ENCODE peak calls at places on chromosomes 1 and 21, in nine cellular contexts. One of them, this sample, is unnamed.

GRCh38 chr1:20281801-20282200 is 8.9 kb upstream of the VWA5B1 start:
- DNase-seq in neuronal stem cell: no peak
- DNase-seq in fibroblast of lung: peak
- DNase-seq in A549: peak
- DNase-seq in astrocyte: peak
- DNase-seq in GM23248: peak
- DNase-seq in kidney: no peak
- DNase-seq in CD4-positive, alpha-beta T cell: no peak
- DNase-seq in body of pancreas: no peak
- DNase-seq in this sample: no peak

GRCh38 chr1:155301342-155301841 is at the start of gene PKLR:
- DNase-seq in neuronal stem cell: no peak
- DNase-seq in fibroblast of lung: no peak
- DNase-seq in A549: no peak
- DNase-seq in astrocyte: no peak
- DNase-seq in GM23248: no peak
- DNase-seq in kidney: no peak
- DNase-seq in CD4-positive, alpha-beta T cell: no peak
- DNase-seq in body of pancreas: no peak
- DNase-seq in this sample: no peak

GRCh38 chr21:14687277-14687642 is 141.1 kb upstream of the SAMSN1 start:
- DNase-seq in neuronal stem cell: no peak
- DNase-seq in fibroblast of lung: no peak
- DNase-seq in A549: no peak
- DNase-seq in astrocyte: no peak
- DNase-seq in GM23248: peak
- DNase-seq in kidney: no peak
- DNase-seq in CD4-positive, alpha-beta T cell: no peak
- DNase-seq in body of pancreas: no peak
- DNase-seq in this sample: no peak

GRCh38 chr1:195804547-195804946 is 803.7 kb downstream of the KCNT2 start:
- DNase-seq in neuronal stem cell: no peak
- DNase-seq in fibroblast of lung: no peak
- DNase-seq in A549: no peak
- DNase-seq in astrocyte: no peak
- DNase-seq in GM23248: peak
- DNase-seq in kidney: no peak
- DNase-seq in CD4-positive, alpha-beta T cell: no peak
- DNase-seq in body of pancreas: no peak
- DNase-seq in this sample: no peak

GRCh38 chr1:164707868-164708331 is 148.9 kb downstream of the PBX1 start:
- DNase-seq in neuronal stem cell: no peak
- DNase-seq in fibroblast of lung: peak
- DNase-seq in A549: peak
- DNase-seq in astrocyte: peak
- DNase-seq in GM23248: peak
- DNase-seq in kidney: no peak
- DNase-seq in CD4-positive, alpha-beta T cell: no peak
- DNase-seq in body of pancreas: peak
- DNase-seq in this sample: no peak

GRCh38 chr1:182604128-182604834 is at the start of gene RGS16:
- DNase-seq in neuronal stem cell: peak
- DNase-seq in fibroblast of lung: peak
- DNase-seq in A549: peak
- DNase-seq in astrocyte: peak
- DNase-seq in GM23248: peak
- DNase-seq in kidney: peak
- DNase-seq in CD4-positive, alpha-beta T cell: peak
- DNase-seq in body of pancreas: peak
- DNase-seq in this sample: peak

GRCh38 chr1:248822148-248823032 is 3.3 kb downstream of the SH3BP5L start:
- DNase-seq in neuronal stem cell: no peak
- DNase-seq in fibroblast of lung: no peak
- DNase-seq in A549: no peak
- DNase-seq in astrocyte: peak
- DNase-seq in GM23248: no peak
- DNase-seq in kidney: no peak
- DNase-seq in CD4-positive, alpha-beta T cell: no peak
- DNase-seq in body of pancreas: peak
- DNase-seq in this sample: no peak

GRCh38 chr1:194755241-194755953 is 1569.0 kb upstream of the B3GALT2 start:
- DNase-seq in neuronal stem cell: no peak
- DNase-seq in fibroblast of lung: peak
- DNase-seq in A549: no peak
- DNase-seq in astrocyte: peak
- DNase-seq in GM23248: no peak
- DNase-seq in kidney: no peak
- DNase-seq in CD4-positive, alpha-beta T cell: no peak
- DNase-seq in body of pancreas: no peak
- DNase-seq in this sample: no peak

GRCh38 chr1:200058341-200058740 is 30.8 kb downstream of the NR5A2 start:
- DNase-seq in neuronal stem cell: no peak
- DNase-seq in fibroblast of lung: no peak
- DNase-seq in A549: no peak
- DNase-seq in astrocyte: no peak
- DNase-seq in GM23248: no peak
- DNase-seq in kidney: no peak
- DNase-seq in CD4-positive, alpha-beta T cell: no peak
- DNase-seq in body of pancreas: peak
- DNase-seq in this sample: no peak

GRCh38 chr1:225425211-225425786 is 2.5 kb downstream of the LBR start:
- DNase-seq in neuronal stem cell: no peak
- DNase-seq in fibroblast of lung: peak
- DNase-seq in A549: no peak
- DNase-seq in astrocyte: peak
- DNase-seq in GM23248: peak
- DNase-seq in kidney: no peak
- DNase-seq in CD4-positive, alpha-beta T cell: no peak
- DNase-seq in body of pancreas: no peak
- DNase-seq in this sample: no peak

GRCh38 chr1:244778356-244778755 is 57.1 kb upstream of the COX20 start:
- DNase-seq in neuronal stem cell: no peak
- DNase-seq in fibroblast of lung: peak
- DNase-seq in A549: no peak
- DNase-seq in astrocyte: peak
- DNase-seq in GM23248: peak
- DNase-seq in kidney: no peak
- DNase-seq in CD4-positive, alpha-beta T cell: no peak
- DNase-seq in body of pancreas: no peak
- DNase-seq in this sample: no peak

GRCh38 chr1:56095924-56096655 is 483.3 kb downstream of the PLPP3 start:
- DNase-seq in neuronal stem cell: no peak
- DNase-seq in fibroblast of lung: peak
- DNase-seq in A549: no peak
- DNase-seq in astrocyte: peak
- DNase-seq in GM23248: peak
- DNase-seq in kidney: no peak
- DNase-seq in CD4-positive, alpha-beta T cell: no peak
- DNase-seq in body of pancreas: no peak
- DNase-seq in this sample: no peak

GRCh38 chr1:107058245-107059032 is 2.0 kb downstream of the PRMT6 start:
- DNase-seq in neuronal stem cell: no peak
- DNase-seq in fibroblast of lung: peak
- DNase-seq in A549: no peak
- DNase-seq in astrocyte: no peak
- DNase-seq in GM23248: no peak
- DNase-seq in kidney: no peak
- DNase-seq in CD4-positive, alpha-beta T cell: no peak
- DNase-seq in body of pancreas: no peak
- DNase-seq in this sample: no peak

GRCh38 chr1:167663002-167663772 is 33.2 kb downstream of the RCSD1 start:
- DNase-seq in neuronal stem cell: no peak
- DNase-seq in fibroblast of lung: peak
- DNase-seq in A549: peak
- DNase-seq in astrocyte: no peak
- DNase-seq in GM23248: peak
- DNase-seq in kidney: peak
- DNase-seq in CD4-positive, alpha-beta T cell: no peak
- DNase-seq in body of pancreas: no peak
- DNase-seq in this sample: no peak

GRCh38 chr1:168081373-168082007 is 55.2 kb downstream of the GPR161 start:
- DNase-seq in neuronal stem cell: no peak
- DNase-seq in fibroblast of lung: peak
- DNase-seq in A549: no peak
- DNase-seq in astrocyte: peak
- DNase-seq in GM23248: peak
- DNase-seq in kidney: no peak
- DNase-seq in CD4-positive, alpha-beta T cell: no peak
- DNase-seq in body of pancreas: no peak
- DNase-seq in this sample: no peak

GRCh38 chr1:110450928-110451327 is at the start of gene PROK1:
- DNase-seq in neuronal stem cell: no peak
- DNase-seq in fibroblast of lung: no peak
- DNase-seq in A549: no peak
- DNase-seq in astrocyte: no peak
- DNase-seq in GM23248: no peak
- DNase-seq in kidney: peak
- DNase-seq in CD4-positive, alpha-beta T cell: no peak
- DNase-seq in body of pancreas: no peak
- DNase-seq in this sample: no peak
- H3K27ac ChIP-seq in neuronal stem cell: no peak
- H3K27ac ChIP-seq in fibroblast of lung: no peak
- H3K27ac ChIP-seq in A549: no peak
- H3K27ac ChIP-seq in astrocyte: no peak
- H3K27ac ChIP-seq in GM23248: no peak
- H3K27ac ChIP-seq in kidney: no peak
- H3K27ac ChIP-seq in CD4-positive, alpha-beta T cell: no peak
- H3K27ac ChIP-seq in body of pancreas: no peak
- H3K27ac ChIP-seq in this sample: no peak

GRCh38 chr21:41753001-41753725 is 13.7 kb downstream of the RIPK4 start:
- DNase-seq in neuronal stem cell: no peak
- DNase-seq in fibroblast of lung: no peak
- DNase-seq in A549: no peak
- DNase-seq in astrocyte: no peak
- DNase-seq in GM23248: no peak
- DNase-seq in kidney: no peak
- DNase-seq in CD4-positive, alpha-beta T cell: no peak
- DNase-seq in body of pancreas: no peak
- DNase-seq in this sample: no peak

GRCh38 chr21:41750532-41751151 is 16.2 kb downstream of the RIPK4 start:
- DNase-seq in neuronal stem cell: no peak
- DNase-seq in fibroblast of lung: no peak
- DNase-seq in A549: no peak
- DNase-seq in astrocyte: no peak
- DNase-seq in GM23248: peak
- DNase-seq in kidney: peak
- DNase-seq in CD4-positive, alpha-beta T cell: no peak
- DNase-seq in body of pancreas: no peak
- DNase-seq in this sample: no peak

GRCh38 chr21:41750051-41750450 is 16.8 kb downstream of the RIPK4 start:
- DNase-seq in neuronal stem cell: no peak
- DNase-seq in fibroblast of lung: no peak
- DNase-seq in A549: no peak
- DNase-seq in astrocyte: no peak
- DNase-seq in GM23248: peak
- DNase-seq in kidney: no peak
- DNase-seq in CD4-positive, alpha-beta T cell: no peak
- DNase-seq in body of pancreas: no peak
- DNase-seq in this sample: no peak

GRCh38 chr21:41752231-41752681 is 14.6 kb downstream of the RIPK4 start:
- DNase-seq in neuronal stem cell: no peak
- DNase-seq in fibroblast of lung: peak
- DNase-seq in A549: no peak
- DNase-seq in astrocyte: peak
- DNase-seq in GM23248: peak
- DNase-seq in kidney: peak
- DNase-seq in CD4-positive, alpha-beta T cell: no peak
- DNase-seq in body of pancreas: no peak
- DNase-seq in this sample: no peak

GRCh38 chr21:41751621-41752020 is 15.2 kb downstream of the RIPK4 start:
- DNase-seq in neuronal stem cell: no peak
- DNase-seq in fibroblast of lung: no peak
- DNase-seq in A549: no peak
- DNase-seq in astrocyte: no peak
- DNase-seq in GM23248: no peak
- DNase-seq in kidney: peak
- DNase-seq in CD4-positive, alpha-beta T cell: no peak
- DNase-seq in body of pancreas: no peak
- DNase-seq in this sample: no peak
- H3K27ac ChIP-seq in neuronal stem cell: no peak
- H3K27ac ChIP-seq in fibroblast of lung: peak
- H3K27ac ChIP-seq in A549: peak
- H3K27ac ChIP-seq in astrocyte: no peak
- H3K27ac ChIP-seq in GM23248: peak
- H3K27ac ChIP-seq in kidney: peak
- H3K27ac ChIP-seq in CD4-positive, alpha-beta T cell: no peak
- H3K27ac ChIP-seq in body of pancreas: no peak
- H3K27ac ChIP-seq in this sample: no peak

GRCh38 chr1:9257851-9258250 is 23.3 kb downstream of the H6PD start:
- DNase-seq in neuronal stem cell: no peak
- DNase-seq in fibroblast of lung: no peak
- DNase-seq in A549: no peak
- DNase-seq in astrocyte: no peak
- DNase-seq in GM23248: no peak
- DNase-seq in kidney: peak
- DNase-seq in CD4-positive, alpha-beta T cell: no peak
- DNase-seq in body of pancreas: no peak
- DNase-seq in this sample: no peak
- H3K27ac ChIP-seq in neuronal stem cell: no peak
- H3K27ac ChIP-seq in fibroblast of lung: no peak
- H3K27ac ChIP-seq in A549: no peak
- H3K27ac ChIP-seq in astrocyte: no peak
- H3K27ac ChIP-seq in GM23248: no peak
- H3K27ac ChIP-seq in kidney: no peak
- H3K27ac ChIP-seq in CD4-positive, alpha-beta T cell: no peak
- H3K27ac ChIP-seq in body of pancreas: no peak
- H3K27ac ChIP-seq in this sample: no peak

GRCh38 chr1:151830055-151830454 is 1.5 kb downstream of the RORC start:
- DNase-seq in neuronal stem cell: no peak
- DNase-seq in fibroblast of lung: no peak
- DNase-seq in A549: no peak
- DNase-seq in astrocyte: no peak
- DNase-seq in GM23248: no peak
- DNase-seq in kidney: no peak
- DNase-seq in CD4-positive, alpha-beta T cell: no peak
- DNase-seq in body of pancreas: no peak
- DNase-seq in this sample: no peak

GRCh38 chr1:151831256-151831591 is 378 bp downstream of the RORC start:
- DNase-seq in neuronal stem cell: no peak
- DNase-seq in fibroblast of lung: no peak
- DNase-seq in A549: no peak
- DNase-seq in astrocyte: no peak
- DNase-seq in GM23248: no peak
- DNase-seq in kidney: no peak
- DNase-seq in CD4-positive, alpha-beta T cell: no peak
- DNase-seq in body of pancreas: no peak
- DNase-seq in this sample: no peak

GRCh38 chr1:151827853-151828252 is 3.7 kb downstream of the RORC start:
- DNase-seq in neuronal stem cell: no peak
- DNase-seq in fibroblast of lung: no peak
- DNase-seq in A549: no peak
- DNase-seq in astrocyte: no peak
- DNase-seq in GM23248: no peak
- DNase-seq in kidney: no peak
- DNase-seq in CD4-positive, alpha-beta T cell: no peak
- DNase-seq in body of pancreas: no peak
- DNase-seq in this sample: no peak

GRCh38 chr1:151829352-151830046 is 2.1 kb downstream of the RORC start:
- DNase-seq in neuronal stem cell: no peak
- DNase-seq in fibroblast of lung: no peak
- DNase-seq in A549: no peak
- DNase-seq in astrocyte: no peak
- DNase-seq in GM23248: no peak
- DNase-seq in kidney: no peak
- DNase-seq in CD4-positive, alpha-beta T cell: no peak
- DNase-seq in body of pancreas: no peak
- DNase-seq in this sample: no peak

GRCh38 chr1:151828931-151829330 is 2.7 kb downstream of the RORC start:
- DNase-seq in neuronal stem cell: peak
- DNase-seq in fibroblast of lung: no peak
- DNase-seq in A549: no peak
- DNase-seq in astrocyte: peak
- DNase-seq in GM23248: peak
- DNase-seq in kidney: peak
- DNase-seq in CD4-positive, alpha-beta T cell: no peak
- DNase-seq in body of pancreas: no peak
- DNase-seq in this sample: no peak
- H3K27ac ChIP-seq in neuronal stem cell: peak
- H3K27ac ChIP-seq in fibroblast of lung: no peak
- H3K27ac ChIP-seq in A549: no peak
- H3K27ac ChIP-seq in astrocyte: no peak
- H3K27ac ChIP-seq in GM23248: no peak
- H3K27ac ChIP-seq in kidney: no peak
- H3K27ac ChIP-seq in CD4-positive, alpha-beta T cell: peak
- H3K27ac ChIP-seq in body of pancreas: no peak
- H3K27ac ChIP-seq in this sample: no peak

This sample was measured in caudate nucleus.